ENCODE peak calls at places on chromosomes 11 and 22, in nine cellular contexts. S is upper lobe of right lung; Z is amniotic stem cell; O is CD8-positive, alpha-beta memory T cell; K is stimulated activated CD8-positive, alpha-beta memory T cell treated with anti-CD3 and anti-CD28 coated beads, Interleukin-15, amount 100 ng/mL, for 1 hour; X is AG08396; T is HCEC 1CT; Y is stimulated activated CD4-positive, alpha-beta T cell treated with anti-CD3 and anti-CD28 coated beads, Interleukin-12 subunit alpha, Interleukin-12 subunit beta, amount 100 ng/mL, for 4 hours; V is T follicular helper cell. W is an unnamed sample.

GRCh38 chr22:36237462-36238347 is 1.6 kb downstream of the APOL2 start:
- DNase-seq in S (no peak), Z (no peak), O (no peak), K (no peak), X (no peak), T (no peak), Y (no peak), V (no peak), W (no peak)

GRCh38 chr11:67632982-67633755 is 3.4 kb upstream of the NUDT8 start:
- DNase-seq in S (no peak), Z (no peak), O (no peak), K (no peak), X (no peak), T (no peak), Y (no peak), V (no peak), W (no peak)

GRCh38 chr11:57255618-57256017 is 18.6 kb upstream of the APLNR start:
- DNase-seq in S (no peak), Z (peak), O (no peak), K (no peak), X (no peak), T (peak), Y (no peak), V (no peak), W (peak)

GRCh38 chr11:10265936-10266335 is 28.1 kb downstream of the SBF2 start:
- DNase-seq in S (no peak), Z (no peak), O (no peak), K (no peak), X (no peak), T (no peak), Y (no peak), V (no peak), W (no peak)

GRCh38 chr22:48089601-48090331 is 1327.3 kb downstream of the TBC1D22A start:
- DNase-seq in S (peak), Z (no peak), O (no peak), K (no peak), X (no peak), T (no peak), Y (no peak), V (no peak), W (no peak)

GRCh38 chr11:426851-427250 is 12.1 kb upstream of the SIGIRR start:
- DNase-seq in S (no peak), Z (no peak), O (no peak), K (no peak), X (no peak), T (no peak), Y (no peak), V (no peak), W (no peak)

GRCh38 chr22:35785181-35785923 is 67.7 kb downstream of the APOL5 start:
- DNase-seq in S (no peak), Z (no peak), O (no peak), K (no peak), X (peak), T (peak), Y (no peak), V (no peak), W (peak)

GRCh38 chr22:41904450-41905410 is 10.1 kb downstream of the SHISA8 start:
- DNase-seq in S (no peak), Z (no peak), O (no peak), K (no peak), X (no peak), T (no peak), Y (no peak), V (no peak), W (no peak)

GRCh38 chr11:35302388-35302787 is 117.0 kb downstream of the SLC1A2 start:
- DNase-seq in S (no peak), Z (no peak), O (no peak), K (no peak), X (no peak), T (no peak), Y (no peak), V (no peak), W (peak)

GRCh38 chr11:8060801-8061554 is 20.0 kb upstream of the TUB start:
- DNase-seq in S (no peak), Z (no peak), O (no peak), K (no peak), X (peak), T (no peak), Y (no peak), V (no peak), W (no peak)

GRCh38 chr11:75201771-75202170 is 38.8 kb upstream of the TPBGL start:
- DNase-seq in S (peak), Z (no peak), O (no peak), K (no peak), X (no peak), T (no peak), Y (no peak), V (no peak), W (no peak)

GRCh38 chr11:120651836-120652235 is 140.3 kb downstream of the GRIK4 start:
- DNase-seq in S (no peak), Z (no peak), O (no peak), K (no peak), X (no peak), T (no peak), Y (no peak), V (no peak), W (no peak)

GRCh38 chr22:27011717-27012116 is 354.3 kb downstream of the MIAT start:
- DNase-seq in S (no peak), Z (no peak), O (no peak), K (no peak), X (no peak), T (no peak), Y (no peak), V (no peak), W (no peak)

GRCh38 chr22:37483594-37484114 is 2.5 kb downstream of the MFNG start:
- DNase-seq in S (no peak), Z (no peak), O (no peak), K (no peak), X (no peak), T (no peak), Y (peak), V (no peak), W (no peak)

GRCh38 chr22:25331050-25331449 is 111.6 kb downstream of the CRYBB2 start:
- DNase-seq in S (no peak), Z (no peak), O (no peak), K (no peak), X (no peak), T (no peak), Y (no peak), V (no peak), W (no peak)